ENCODE peak calls at places on chromosomes 3 and 15, in four cellular contexts. E is GM23248, D is left ventricle myocardium inferior, U is SK-N-SH. K is an unnamed sample.

GRCh38 chr3:57068437-57069089 is 8.1 kb downstream of the SPATA12 start:
- DNase-seq in E (peak; percentile 89), D (peak; percentile 27), U (no peak), K (peak; percentile 82)

GRCh38 chr3:13884851-13885703 is 5.2 kb upstream of the WNT7A start:
- DNase-seq in E (no peak), D (no peak), U (peak; percentile 72), K (peak; percentile 46)

GRCh38 chr15:34355241-34355640 is 11.8 kb downstream of the LPCAT4 start:
- DNase-seq in E (peak; percentile 28), D (no peak), U (no peak), K (no peak)

GRCh38 chr3:124078978-124079911 is 87.3 kb upstream of the ROPN1 start:
- DNase-seq in E (peak; percentile 64), D (no peak), U (peak; percentile 45), K (no peak)

GRCh38 chr15:77909131-77909940 is 168.2 kb downstream of the TBC1D2B start:
- DNase-seq in E (no peak), D (no peak), U (no peak), K (no peak)

GRCh38 chr3:178510496-178510895 is 25.7 kb upstream of the KCNMB2 start:
- DNase-seq in E (no peak), D (no peak), U (no peak), K (no peak)

GRCh38 chr3:60841355-60841754 is 409.9 kb downstream of the FHIT start:
- DNase-seq in E (no peak), D (no peak), U (no peak), K (no peak)

GRCh38 chr15:69757186-69757585 is 304.6 kb downstream of the RPLP1 start:
- DNase-seq in E (peak; percentile 37), D (no peak), U (no peak), K (no peak)

GRCh38 chr3:122085666-122086065 is 30.5 kb downstream of the CD86 start:
- DNase-seq in E (peak; percentile 24), D (no peak), U (no peak), K (no peak)

GRCh38 chr3:113140876-113141275 is 70.5 kb upstream of the BOC start:
- DNase-seq in E (peak; percentile 49), D (no peak), U (no peak), K (no peak)

GRCh38 chr15:56913241-56913640 is 5.2 kb upstream of the TCF12 start:
- DNase-seq in E (no peak), D (no peak), U (no peak), K (no peak)

GRCh38 chr3:47410417-47410720 is 29.5 kb downstream of the PTPN23 start:
- DNase-seq in E (no peak), D (no peak), U (no peak), K (no peak)

GRCh38 chr15:99704444-99704838 is 28.8 kb downstream of the LYSMD4 start:
- DNase-seq in E (peak; percentile 88), D (no peak), U (peak; percentile 65), K (no peak)

GRCh38 chr15:101169457-101170071 is 82.3 kb downstream of the CHSY1 start:
- DNase-seq in E (peak; percentile 40), D (no peak), U (no peak), K (no peak)

GRCh38 chr3:66394261-66395249 is 106.3 kb downstream of the LRIG1 start:
- DNase-seq in E (peak; percentile 67), D (no peak), U (no peak), K (no peak)

GRCh38 chr3:161366067-161366466 is 5.2 kb downstream of the SPTSSB start:
- DNase-seq in E (no peak), D (no peak), U (no peak), K (no peak)

GRCh38 chr3:32186097-32186496 is 52.4 kb upstream of the CMTM8 start:
- DNase-seq in E (no peak), D (no peak), U (no peak), K (no peak)

GRCh38 chr3:13282986-13283876 is 136.9 kb downstream of the NUP210 start:
- DNase-seq in E (peak; percentile 40), D (no peak), U (peak; percentile 91), K (no peak)

GRCh38 chr15:63238796-63239195 is 38.6 kb upstream of the APH1B start:
- DNase-seq in E (peak; percentile 83), D (no peak), U (no peak), K (no peak)

GRCh38 chr3:145243875-145244274 is 917.1 kb downstream of the PLOD2 start:
- DNase-seq in E (peak; percentile 56), D (no peak), U (no peak), K (no peak)

GRCh38 chr15:98790270-98790669 is 141.9 kb downstream of the IGF1R start:
- DNase-seq in E (no peak), D (no peak), U (no peak), K (no peak)

GRCh38 chr3:173993299-173993698 is 595.8 kb downstream of the NLGN1 start:
- DNase-seq in E (peak; percentile 76), D (no peak), U (peak; percentile 6), K (no peak)

GRCh38 chr15:28128036-28128435 is 28.9 kb upstream of the OCA2 start:
- DNase-seq in E (no peak), D (peak; percentile 73), U (no peak), K (peak; percentile 70)

GRCh38 chr3:89925976-89926375 is 818.6 kb downstream of the EPHA3 start:
- DNase-seq in E (no peak), D (no peak), U (no peak), K (no peak)

GRCh38 chr3:32285910-32286309 is 47.4 kb downstream of the CMTM8 start:
- DNase-seq in E (no peak), D (no peak), U (no peak), K (no peak)

GRCh38 chr15:89167267-89168176 is 53.9 kb downstream of the RLBP1 start:
- DNase-seq in E (peak; percentile 83), D (no peak), U (no peak), K (peak; percentile 70)

GRCh38 chr15:82079736-82080135 is 33.9 kb upstream of the MEX3B start:
- DNase-seq in E (peak; percentile 8), D (no peak), U (no peak), K (no peak)

GRCh38 chr3:81620813-81621212 is 140.6 kb downstream of the GBE1 start:
- DNase-seq in E (no peak), D (no peak), U (no peak), K (no peak)

GRCh38 chr15:77599899-77600298 is 32.8 kb downstream of the LINGO1 start:
- DNase-seq in E (peak; percentile 22), D (peak; percentile 43), U (peak; percentile 68), K (peak; percentile 84)

GRCh38 chr3:18027161-18027939 is 284.9 kb upstream of the TBC1D5 start:
- DNase-seq in E (peak; percentile 4), D (no peak), U (no peak), K (no peak)

GRCh38 chr15:88707766-88708165 is 69.0 kb downstream of the ISG20 start:
- DNase-seq in E (peak; percentile 39), D (no peak), U (no peak), K (no peak)

GRCh38 chr3:144015133-144015532 is 43.5 kb downstream of the DIPK2A start:
- DNase-seq in E (no peak), D (no peak), U (no peak), K (no peak)

GRCh38 chr3:73658227-73658626 is 33.5 kb upstream of the PDZRN3 start:
- DNase-seq in E (no peak), D (no peak), U (no peak), K (no peak)

GRCh38 chr15:44296625-44297524 is 8.4 kb downstream of the GOLM2 start:
- DNase-seq in E (peak; percentile 71), D (no peak), U (no peak), K (no peak)

GRCh38 chr3:117407317-117407716 is 697.7 kb downstream of the TUSC7 start:
- DNase-seq in E (peak; percentile 30), D (no peak), U (no peak), K (no peak)

GRCh38 chr3:167898091-167898490 is 162.6 kb downstream of the SERPINI1 start:
- DNase-seq in E (no peak), D (no peak), U (no peak), K (no peak)

GRCh38 chr3:14602006-14602803 is 49.4 kb upstream of the CCDC174 start:
- DNase-seq in E (no peak), D (no peak), U (peak; percentile 83), K (no peak)

GRCh38 chr3:194396897-194397756 is 1.9 kb downstream of the GP5 start:
- DNase-seq in E (no peak), D (no peak), U (no peak), K (no peak)

GRCh38 chr3:194395767-194396527 is 3.1 kb downstream of the GP5 start:
- DNase-seq in E (peak; percentile 45), D (peak; percentile 27), U (no peak), K (no peak)

GRCh38 chr3:194396561-194396896 is 2.5 kb downstream of the GP5 start:
- DNase-seq in E (peak; percentile 34), D (no peak), U (no peak), K (no peak)

GRCh38 chr3:194397757-194398312 is 1.2 kb downstream of the GP5 start:
- DNase-seq in E (no peak), D (no peak), U (no peak), K (no peak)

DNA sequence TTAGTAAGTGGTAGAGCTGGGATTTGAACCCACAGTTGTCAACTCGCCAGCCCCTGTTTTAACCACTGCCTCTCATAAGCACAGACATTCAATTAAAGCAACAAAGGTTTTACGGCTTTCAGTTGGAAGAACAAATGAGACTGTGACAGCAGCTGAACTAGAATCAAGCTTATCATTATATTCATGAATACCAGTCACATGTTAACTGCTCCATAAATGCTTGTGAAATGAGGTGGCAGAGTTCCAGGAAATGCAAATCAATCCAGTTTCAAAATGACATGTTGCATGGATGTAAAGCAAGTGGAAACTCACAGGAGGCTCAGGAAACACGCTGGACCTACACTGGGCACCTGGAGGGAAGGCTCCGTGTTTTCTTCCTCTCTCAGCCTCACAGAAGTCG is 3.9 kb downstream of the GP5 start:
- DNase-seq in E (no peak), D (no peak), U (no peak), K (no peak)
- H3K27ac ChIP-seq in E (no peak overlapping the region), D (no peak overlapping the region), U (no peak overlapping the region), K (no peak overlapping the region)

GRCh38 chr3:62226601-62227339 is 146.6 kb downstream of the FEZF2 start:
- DNase-seq in E (no peak), D (no peak), U (no peak), K (no peak)
- H3K27ac ChIP-seq in E (no peak overlapping the region), D (no peak overlapping the region), U (no peak overlapping the region), K (no peak overlapping the region)

GRCh38 chr3:185253645-185254410 is at the start of gene EHHADH:
- DNase-seq in E (peak; percentile 84), D (peak; percentile 83), U (peak; percentile 93), K (peak; percentile 75)
- H3K27ac ChIP-seq in E (no peak within 1 kb of the TSS), D (peak within 1 kb of the TSS; percentile 85), U (no peak within 1 kb of the TSS), K (peak within 1 kb of the TSS; percentile 72)

GRCh38 chr3:43015572-43016512 is 36.7 kb downstream of the GASK1A start:
- DNase-seq in E (no peak), D (no peak), U (no peak), K (no peak)
- H3K27ac ChIP-seq in E (no peak overlapping the region), D (no peak overlapping the region), U (no peak overlapping the region), K (no peak overlapping the region)

DNA sequence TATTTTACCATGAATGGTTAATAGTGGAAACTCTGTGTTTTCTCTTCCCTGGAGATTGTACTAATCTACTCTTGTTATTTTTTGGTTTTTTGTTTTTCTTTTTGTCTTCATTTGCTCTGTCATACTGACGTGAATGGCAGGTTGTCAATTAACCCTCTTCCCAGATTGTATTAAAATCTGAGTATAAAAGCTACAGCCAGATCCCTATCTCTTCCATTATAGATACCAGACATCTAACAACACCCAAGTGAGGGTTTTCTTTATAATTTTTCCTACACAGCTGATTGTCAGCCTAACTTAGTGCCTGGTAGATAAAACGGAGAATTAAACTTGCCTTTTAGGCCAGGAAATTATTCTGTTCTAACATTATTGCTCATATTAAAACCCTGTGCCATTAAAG is 162.6 kb downstream of the IL5RA start:
- DNase-seq in E (no peak), D (no peak), U (peak; percentile 13), K (no peak)
- H3K27ac ChIP-seq in E (no peak overlapping the region), D (no peak overlapping the region), U (no peak overlapping the region), K (no peak overlapping the region)

K was measured in right atrium auricular region.